ENCODE peak calls at places on chromosomes 16 and 17, in four cellular contexts. J, F, R and K are unnamed samples.

GRCh38 chr17:48456584-48456983 is 26.6 kb upstream of the SKAP1 start:
- DNase-seq in J (no peak), F (no peak), R (no peak), K (no peak)

GRCh38 chr17:6502142-6502541 is 54.2 kb downstream of the PITPNM3 start:
- DNase-seq in J (no peak), F (no peak), R (no peak), K (peak; percentile 12)

GRCh38 chr17:2947996-2948550 is 115.3 kb downstream of the OR1D5 start:
- DNase-seq in J (no peak), F (peak; percentile 13), R (no peak), K (peak; percentile 16)

GRCh38 chr17:17042851-17043667 is 802 bp downstream of the MPRIP start:
- DNase-seq in J (no peak), F (no peak), R (no peak), K (peak; percentile 42)

GRCh38 chr17:79855331-79856124 is 16.3 kb upstream of the CBX4 start:
- DNase-seq in J (no peak), F (no peak), R (no peak), K (no peak)

GRCh38 chr16:71840052-71840451 is 5.7 kb upstream of the ATXN1L start:
- DNase-seq in J (no peak), F (peak; percentile 16), R (no peak), K (no peak)

GRCh38 chr17:3678095-3678820 is 9.6 kb downstream of the EMC6 start:
- DNase-seq in J (no peak), F (no peak), R (no peak), K (no peak)

GRCh38 chr16:47876494-47876893 is 279.3 kb downstream of the ABCC12 start:
- DNase-seq in J (no peak), F (no peak), R (no peak), K (no peak)

GRCh38 chr16:58661199-58661830 is 23.3 kb downstream of the SLC38A7 start:
- DNase-seq in J (peak; percentile 74), F (peak; percentile 61), R (no peak), K (no peak)

GRCh38 chr17:9473716-9474115 is 101.9 kb downstream of the STX8 start:
- DNase-seq in J (no peak), F (no peak), R (no peak), K (no peak)

GRCh38 chr17:38657824-38658740 is 16.7 kb downstream of the EPOP start:
- DNase-seq in J (no peak), F (no peak), R (no peak), K (no peak)

GRCh38 chr16:30121741-30122620 is 1.0 kb downstream of the MAPK3 start:
- DNase-seq in J (peak; percentile 86), F (peak; percentile 39), R (peak; percentile 89), K (peak; percentile 55)

GRCh38 chr16:8931864-8932263 is 31.8 kb downstream of the USP7 start:
- DNase-seq in J (no peak), F (peak; percentile 73), R (no peak), K (peak; percentile 78)

GRCh38 chr16:84925773-84926372 is 85.5 kb downstream of the ZDHHC7 start:
- DNase-seq in J (no peak), F (no peak), R (peak; percentile 66), K (no peak)

GRCh38 chr16:84924339-84925091 is 86.8 kb downstream of the ZDHHC7 start:
- DNase-seq in J (no peak), F (no peak), R (peak; percentile 71), K (peak; percentile 93)

GRCh38 chr16:84927621-84928591 is 83.4 kb downstream of the ZDHHC7 start:
- DNase-seq in J (no peak), F (peak; percentile 29), R (peak; percentile 67), K (peak; percentile 65)

GRCh38 chr16:84926462-84926861 is 84.9 kb downstream of the ZDHHC7 start:
- DNase-seq in J (no peak), F (no peak), R (no peak), K (no peak)

GRCh38 chr16:84925092-84925772 is 86.1 kb downstream of the ZDHHC7 start:
- DNase-seq in J (no peak), F (peak; percentile 78), R (peak; percentile 68), K (peak; percentile 79)
- TF ChIP-seq CTCF in J (peak; percentile 78), F (peak; percentile 74), R (peak; percentile 81), K (peak; percentile 43)

GRCh38 chr17:68196394-68197090 is 51.3 kb upstream of the AMZ2 start:
- DNase-seq in J (no peak), F (no peak), R (no peak), K (no peak)
- H3K4me3 ChIP-seq in J (peak overlapping the region; percentile 18), F (no peak overlapping the region), R (peak overlapping the region; percentile 0), K (peak overlapping the region; percentile 17)

GRCh38 chr16:52581530-52581929 is 34.6 kb upstream of the TOX3 start:
- DNase-seq in J (no peak), F (peak; percentile 34), R (no peak), K (no peak)
- TF ChIP-seq CTCF in J (no peak), F (peak; percentile 50), R (no peak), K (no peak)

GRCh38 chr16:75179208-75179607 is 27.8 kb downstream of the CTRB2 start:
- DNase-seq in J (no peak), F (no peak), R (no peak), K (no peak)
- H3K4me3 ChIP-seq in J (no peak overlapping the region), F (no peak overlapping the region), R (no peak overlapping the region), K (no peak overlapping the region)

DNA sequence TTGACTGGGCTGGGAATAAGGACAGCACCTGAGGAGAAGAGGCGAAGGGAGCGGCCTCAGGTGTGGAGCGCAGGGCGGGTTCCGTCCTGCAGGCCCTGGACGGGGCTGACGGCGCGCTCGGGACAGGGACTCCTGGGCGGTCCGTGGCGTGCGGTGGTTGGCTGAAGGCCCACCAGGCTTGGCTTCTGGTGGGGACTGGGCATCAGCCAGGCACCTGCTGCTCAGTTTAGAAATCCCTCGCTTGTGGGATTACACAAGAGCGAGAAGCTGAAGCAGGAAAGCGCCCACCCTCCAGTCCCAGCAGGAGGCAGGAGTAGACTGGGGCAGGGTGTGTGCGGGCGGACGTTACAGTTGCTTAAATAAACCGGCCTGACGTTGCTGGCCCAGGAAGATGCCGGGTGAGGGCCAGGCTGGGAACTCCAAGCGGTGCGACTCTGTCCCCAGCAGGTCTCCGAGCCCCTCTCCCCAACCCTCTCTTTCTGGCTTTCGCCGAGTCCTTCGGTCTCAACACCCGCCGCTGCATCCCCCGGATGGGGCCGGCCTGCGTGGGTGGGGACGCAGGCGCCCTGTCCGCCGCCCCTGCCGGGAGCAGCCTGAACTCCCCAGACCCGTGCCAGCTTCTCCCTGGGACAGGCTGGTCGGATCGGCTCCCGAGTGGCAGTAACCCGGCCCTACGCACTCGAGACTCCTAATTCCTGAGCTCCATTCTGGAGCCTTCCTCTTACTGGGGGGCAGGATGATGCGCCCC is 639 bp downstream of the MIF4GD start:
- DNase-seq in J (peak; percentile 87), F (peak; percentile 83), R (peak; percentile 88), K (peak; percentile 67)
- TF ChIP-seq CTCF in J (peak; percentile 40), F (peak; percentile 22), R (no peak), K (no peak)